ENCODE peak calls at places on chromosomes 7 and 10, in ten cellular contexts. J, K, M, U, W, P, Z, O, R and L are unnamed samples.

GRCh38 chr10:71021402-71021801 is 133.0 kb upstream of the PCBD1 start:
- DNase-seq in M (no peak), W (no peak), U (no peak), P (no peak), J (no peak), R (no peak), K (no peak), O (no peak), Z (no peak), L (no peak)

GRCh38 chr10:29636178-29636577 is 1.4 kb upstream of the SVIL start:
- DNase-seq in R (peak), O (no peak), J (no peak), U (no peak), K (no peak), M (no peak), W (peak), P (peak), Z (peak), L (no peak)

GRCh38 chr10:18350340-18350739 is 210.1 kb downstream of the CACNB2 start:
- DNase-seq in P (no peak), W (no peak), M (no peak), K (no peak), J (no peak), R (peak), O (no peak), Z (no peak), U (no peak), L (no peak)

GRCh38 chr10:103921750-103922195 is 3.8 kb upstream of the STN1 start:
- DNase-seq in J (no peak), K (no peak), O (no peak), U (peak), W (peak), P (peak), R (no peak), M (no peak), Z (peak), L (peak)

GRCh38 chr10:412109-412508 is 276.9 kb downstream of the ZMYND11 start:
- DNase-seq in Z (no peak), O (no peak), W (no peak), U (no peak), M (no peak), K (no peak), J (no peak), R (no peak), P (peak), L (no peak)

GRCh38 chr10:17609523-17610079 is 7.6 kb downstream of the HACD1 start:
- DNase-seq in R (no peak), U (no peak), M (no peak), K (no peak), J (no peak), O (no peak), W (no peak), P (no peak), Z (no peak), L (no peak)

GRCh38 chr7:1368682-1369571 is 90.3 kb downstream of the MICALL2 start:
- DNase-seq in O (peak), K (no peak), P (no peak), J (peak), U (peak), M (peak), R (peak), Z (peak), W (no peak), L (peak)

GRCh38 chr10:21993360-21994001 is 10.0 kb downstream of the DNAJC1 start:
- DNase-seq in U (no peak), J (no peak), K (no peak), W (peak), R (peak), M (no peak), O (peak), Z (peak), P (peak), L (peak)

GRCh38 chr7:84637568-84638338 is 443.2 kb upstream of the SEMA3A start:
- DNase-seq in Z (peak), O (peak), J (no peak), U (peak), R (no peak), M (no peak), K (no peak), P (peak), W (peak), L (peak)

GRCh38 chr7:129851810-129852209 is 101.0 kb downstream of the UBE2H start:
- DNase-seq in P (no peak), Z (no peak), K (no peak), W (no peak), R (no peak), J (no peak), M (no peak), U (no peak), O (no peak), L (no peak)

GRCh38 chr10:58587676-58588075 is 75.0 kb downstream of the BICC1 start:
- DNase-seq in R (no peak), U (no peak), J (no peak), P (peak), M (no peak), W (no peak), K (no peak), Z (no peak), O (no peak), L (no peak)

GRCh38 chr7:104272767-104273384 is 55.5 kb upstream of the LHFPL3 start:
- DNase-seq in P (peak), W (peak), K (no peak), Z (peak), J (no peak), R (peak), U (no peak), O (peak), M (no peak), L (peak)

GRCh38 chr10:66837990-66838389 is 87.8 kb upstream of the LRRTM3 start:
- DNase-seq in J (no peak), U (no peak), O (peak), M (no peak), R (no peak), P (peak), Z (peak), K (no peak), W (no peak), L (no peak)

GRCh38 chr7:158384746-158385145 is 202.9 kb downstream of the PTPRN2 start:
- DNase-seq in R (no peak), M (no peak), Z (no peak), W (no peak), P (no peak), U (no peak), K (no peak), O (no peak), J (no peak), L (no peak)

GRCh38 chr10:19702215-19702614 is 114.0 kb upstream of the PLXDC2 start:
- DNase-seq in U (no peak), P (peak), M (no peak), R (no peak), W (peak), O (peak), Z (peak), J (no peak), K (no peak), L (no peak)

GRCh38 chr7:150375662-150376521 is 3.2 kb upstream of the ZNF775 start:
- DNase-seq in W (no peak), J (no peak), K (no peak), U (peak), M (peak), R (no peak), Z (no peak), O (no peak), P (no peak), L (no peak)

GRCh38 chr10:93437000-93437945 is 44.9 kb downstream of the MYOF start:
- DNase-seq in Z (peak), W (peak), P (peak), J (no peak), U (peak), R (no peak), K (peak), M (no peak), O (peak), L (peak)

GRCh38 chr7:41696323-41696916 is 6.5 kb downstream of the INHBA start:
- DNase-seq in K (peak), R (peak), W (peak), M (no peak), P (peak), J (peak), U (peak), Z (peak), O (peak), L (peak)

GRCh38 chr7:37211097-37211496 is 237.6 kb downstream of the ELMO1 start:
- DNase-seq in R (no peak), J (no peak), K (peak), O (peak), U (no peak), P (peak), W (no peak), M (no peak), Z (peak), L (no peak)

GRCh38 chr10:128087146-128087883 is 38.9 kb downstream of the MKI67 start:
- DNase-seq in R (no peak), Z (no peak), K (no peak), W (no peak), U (no peak), M (no peak), O (no peak), J (no peak), P (no peak), L (no peak)

GRCh38 chr10:56522166-56522565 is 161.1 kb upstream of the ZWINT start:
- DNase-seq in J (no peak), K (no peak), P (no peak), R (no peak), W (no peak), U (no peak), M (no peak), Z (no peak), O (no peak), L (no peak)

GRCh38 chr10:119549247-119549999 is 6.9 kb upstream of the RGS10 start:
- DNase-seq in R (no peak), W (no peak), K (no peak), U (no peak), Z (no peak), M (no peak), O (no peak), J (no peak), P (no peak), L (no peak)

GRCh38 chr7:102155821-102156441 is 130.7 kb upstream of the SH2B2 start:
- DNase-seq in M (no peak), O (no peak), R (no peak), Z (no peak), W (no peak), U (no peak), K (no peak), P (no peak), J (no peak), L (no peak)

GRCh38 chr7:93374345-93374940 is 142.3 kb downstream of the VPS50 start:
- DNase-seq in K (no peak), P (peak), U (no peak), M (no peak), J (no peak), Z (peak), W (peak), O (peak), R (peak), L (peak)

GRCh38 chr10:90197766-90198165 is 496.4 kb downstream of the KIF20B start:
- DNase-seq in J (no peak), M (no peak), U (no peak), Z (peak), O (no peak), W (peak), P (peak), R (no peak), K (no peak), L (no peak)

GRCh38 chr7:116354546-116355422 is 144.4 kb downstream of the TES start:
- DNase-seq in J (no peak), P (peak), K (peak), O (peak), Z (peak), R (no peak), W (peak), M (no peak), U (no peak), L (peak)

GRCh38 chr7:68692511-68692910 is 905.8 kb upstream of the AUTS2 start:
- DNase-seq in U (no peak), O (no peak), P (no peak), M (no peak), R (no peak), J (no peak), K (no peak), Z (no peak), W (no peak), L (no peak)

GRCh38 chr10:119246862-119247549 is 39.6 kb downstream of the GRK5 start:
- DNase-seq in Z (peak), R (no peak), W (no peak), P (peak), J (no peak), K (peak), O (peak), U (no peak), M (no peak), L (no peak)